ENCODE peak calls at places on chromosomes 7 and 10, in five cellular contexts. One of them, this sample, is unnamed.

GRCh38 chr7:115038158-115038557 is 116.3 kb downstream of the MDFIC start:
- DNase-seq in Panc1: no peak
- DNase-seq in left ventricle myocardium inferior: no peak
- DNase-seq in lung: no peak
- DNase-seq in CD8-positive, alpha-beta T cell: no peak
- DNase-seq in this sample: no peak

GRCh38 chr7:29019896-29020295 is 61.8 kb upstream of the TRIL start:
- DNase-seq in Panc1: no peak
- DNase-seq in left ventricle myocardium inferior: peak
- DNase-seq in lung: no peak
- DNase-seq in CD8-positive, alpha-beta T cell: no peak
- DNase-seq in this sample: no peak

GRCh38 chr7:32524631-32525030 is 29.3 kb downstream of the AVL9 start:
- DNase-seq in Panc1: no peak
- DNase-seq in left ventricle myocardium inferior: no peak
- DNase-seq in lung: no peak
- DNase-seq in CD8-positive, alpha-beta T cell: no peak
- DNase-seq in this sample: no peak

GRCh38 chr10:70378122-70378521 is 4.3 kb downstream of the LRRC20 start:
- DNase-seq in Panc1: peak
- DNase-seq in left ventricle myocardium inferior: no peak
- DNase-seq in lung: no peak
- DNase-seq in CD8-positive, alpha-beta T cell: no peak
- DNase-seq in this sample: no peak

GRCh38 chr7:1649751-1650326 is 20.2 kb upstream of the ELFN1 start:
- DNase-seq in Panc1: no peak
- DNase-seq in left ventricle myocardium inferior: peak
- DNase-seq in lung: no peak
- DNase-seq in CD8-positive, alpha-beta T cell: no peak
- DNase-seq in this sample: no peak

GRCh38 chr7:118517275-118517674 is 292.8 kb downstream of the ANKRD7 start:
- DNase-seq in Panc1: no peak
- DNase-seq in left ventricle myocardium inferior: no peak
- DNase-seq in lung: no peak
- DNase-seq in CD8-positive, alpha-beta T cell: no peak
- DNase-seq in this sample: no peak

GRCh38 chr7:24175603-24176002 is 108.4 kb upstream of the NPY start:
- DNase-seq in Panc1: no peak
- DNase-seq in left ventricle myocardium inferior: no peak
- DNase-seq in lung: no peak
- DNase-seq in CD8-positive, alpha-beta T cell: no peak
- DNase-seq in this sample: no peak

GRCh38 chr10:66180651-66181318 is 745.1 kb upstream of the LRRTM3 start:
- DNase-seq in Panc1: peak
- DNase-seq in left ventricle myocardium inferior: no peak
- DNase-seq in lung: no peak
- DNase-seq in CD8-positive, alpha-beta T cell: no peak
- DNase-seq in this sample: peak

GRCh38 chr10:17872191-17873091 is 63.3 kb downstream of the MRC1 start:
- DNase-seq in Panc1: peak
- DNase-seq in left ventricle myocardium inferior: no peak
- DNase-seq in lung: no peak
- DNase-seq in CD8-positive, alpha-beta T cell: no peak
- DNase-seq in this sample: no peak

GRCh38 chr10:103967433-103968142 is 648 bp downstream of the SLK start:
- DNase-seq in Panc1: no peak
- DNase-seq in left ventricle myocardium inferior: no peak
- DNase-seq in lung: no peak
- DNase-seq in CD8-positive, alpha-beta T cell: no peak
- DNase-seq in this sample: no peak

GRCh38 chr10:90872648-90873020 is 860 bp downstream of the RPP30 start:
- DNase-seq in Panc1: no peak
- DNase-seq in left ventricle myocardium inferior: no peak
- DNase-seq in lung: no peak
- DNase-seq in CD8-positive, alpha-beta T cell: no peak
- DNase-seq in this sample: no peak

GRCh38 chr10:132252412-132252811 is 55.3 kb downstream of the STK32C start:
- DNase-seq in Panc1: no peak
- DNase-seq in left ventricle myocardium inferior: no peak
- DNase-seq in lung: no peak
- DNase-seq in CD8-positive, alpha-beta T cell: no peak
- DNase-seq in this sample: no peak
- TF ChIP-seq CTCF in Panc1: no peak
- TF ChIP-seq CTCF in left ventricle myocardium inferior: no peak
- TF ChIP-seq CTCF in lung: no peak
- TF ChIP-seq CTCF in CD8-positive, alpha-beta T cell: no peak
- TF ChIP-seq CTCF in this sample: no peak

GRCh38 chr7:100829150-100829716 is 1.9 kb upstream of the EPHB4 start:
- DNase-seq in Panc1: no peak
- DNase-seq in left ventricle myocardium inferior: peak
- DNase-seq in lung: no peak
- DNase-seq in CD8-positive, alpha-beta T cell: no peak
- DNase-seq in this sample: peak

GRCh38 chr7:100825215-100825671 is 2.1 kb downstream of the EPHB4 start:
- DNase-seq in Panc1: no peak
- DNase-seq in left ventricle myocardium inferior: no peak
- DNase-seq in lung: no peak
- DNase-seq in CD8-positive, alpha-beta T cell: no peak
- DNase-seq in this sample: peak

GRCh38 chr7:100825760-100826545 is 1.4 kb downstream of the EPHB4 start:
- DNase-seq in Panc1: no peak
- DNase-seq in left ventricle myocardium inferior: no peak
- DNase-seq in lung: no peak
- DNase-seq in CD8-positive, alpha-beta T cell: no peak
- DNase-seq in this sample: peak

GRCh38 chr7:100826546-100827329 is 585 bp downstream of the EPHB4 start:
- DNase-seq in Panc1: no peak
- DNase-seq in left ventricle myocardium inferior: no peak
- DNase-seq in lung: no peak
- DNase-seq in CD8-positive, alpha-beta T cell: no peak
- DNase-seq in this sample: peak

DNA sequence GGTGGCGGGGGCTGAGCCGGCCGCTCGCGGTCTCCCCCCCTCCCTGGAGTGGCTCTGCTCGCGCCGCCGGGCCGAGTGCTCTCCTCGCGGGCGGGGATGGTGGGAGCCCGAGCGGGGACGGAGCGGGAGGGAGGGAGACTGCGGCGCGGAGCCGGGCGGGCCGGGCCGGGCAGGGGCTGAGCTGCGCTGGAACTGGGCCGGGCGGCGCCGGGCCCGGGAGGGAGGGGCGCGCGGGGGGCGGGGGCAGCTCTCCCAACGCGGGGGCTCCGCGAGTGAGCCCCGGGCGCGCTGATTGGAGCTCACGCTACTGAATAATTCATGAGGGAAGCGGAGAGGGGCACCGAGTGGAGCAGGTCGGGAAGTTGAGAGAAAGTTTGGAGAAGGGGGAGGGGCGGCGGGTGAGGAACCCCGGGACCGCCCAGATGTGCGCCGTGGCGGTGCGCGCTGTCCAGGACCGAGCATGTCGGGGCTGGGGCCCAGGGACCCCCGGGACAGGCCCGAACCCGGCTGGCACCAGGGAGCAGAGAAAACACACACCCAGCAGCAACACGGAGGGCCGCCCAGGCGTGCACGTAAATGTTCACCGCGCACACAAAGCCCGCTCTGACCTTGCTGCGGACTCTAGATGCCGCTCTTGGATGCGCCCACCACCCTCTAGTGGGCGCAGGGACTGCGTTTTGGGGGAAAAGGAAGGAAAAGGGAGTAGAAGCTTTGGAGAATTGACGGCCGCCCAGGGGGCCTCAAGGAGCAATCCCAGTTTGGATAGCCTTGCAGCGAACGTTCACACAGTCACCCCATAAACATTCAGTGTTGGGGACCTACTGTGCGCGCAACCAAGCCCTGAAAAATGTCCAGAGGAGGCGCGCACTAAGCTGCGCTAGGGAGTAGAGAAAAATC is at the start of gene EPHB4:
- DNase-seq in Panc1: no peak
- DNase-seq in left ventricle myocardium inferior: peak
- DNase-seq in lung: peak
- DNase-seq in CD8-positive, alpha-beta T cell: no peak
- DNase-seq in this sample: peak
- TF ChIP-seq CTCF in Panc1: no peak
- TF ChIP-seq CTCF in left ventricle myocardium inferior: peak
- TF ChIP-seq CTCF in lung: no peak
- TF ChIP-seq CTCF in CD8-positive, alpha-beta T cell: no peak
- TF ChIP-seq CTCF in this sample: peak

DNA sequence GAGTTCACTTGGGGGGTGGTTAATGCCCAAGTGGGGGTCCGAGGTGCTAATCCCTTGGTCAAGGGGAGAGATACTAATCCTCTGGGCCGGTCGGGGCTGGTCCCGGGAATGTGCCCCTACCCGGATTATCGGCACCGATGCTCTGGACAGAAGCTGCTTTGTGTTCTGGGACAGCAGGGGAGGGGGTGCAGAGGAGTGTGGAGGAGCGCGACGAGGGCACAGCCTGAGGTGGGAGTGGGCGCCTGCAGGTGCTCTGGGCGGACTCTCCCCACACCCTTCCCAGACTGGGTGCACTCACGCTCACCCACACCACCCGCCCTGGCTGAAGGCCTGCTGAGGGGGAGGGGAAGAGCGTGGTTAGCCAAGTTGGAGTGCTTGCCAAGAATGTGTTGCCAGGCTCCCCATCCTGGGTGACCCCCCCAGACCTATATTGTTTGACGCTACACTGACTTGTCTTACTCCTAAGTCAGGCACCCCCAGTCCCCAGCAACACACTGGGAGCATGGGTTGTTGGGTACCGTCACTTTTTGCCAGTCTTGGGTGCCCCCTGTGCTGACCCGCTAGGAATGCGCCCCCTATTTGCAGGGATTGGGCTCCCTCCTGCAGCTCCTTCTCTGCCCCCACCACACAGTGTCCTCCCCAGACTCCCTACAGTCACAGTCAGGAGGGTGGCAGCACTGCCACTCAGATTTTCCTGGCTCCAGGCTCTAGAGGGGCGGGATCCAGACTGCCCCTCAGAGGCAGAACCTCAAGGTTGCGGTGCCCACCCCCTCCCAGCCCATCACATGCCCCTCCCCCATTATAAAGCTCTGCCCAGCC is 1.2 kb downstream of the SLC4A2 start:
- DNase-seq in Panc1: no peak
- DNase-seq in left ventricle myocardium inferior: no peak
- DNase-seq in lung: no peak
- DNase-seq in CD8-positive, alpha-beta T cell: no peak
- DNase-seq in this sample: no peak
- TF ChIP-seq CTCF in Panc1: no peak
- TF ChIP-seq CTCF in left ventricle myocardium inferior: no peak
- TF ChIP-seq CTCF in lung: no peak
- TF ChIP-seq CTCF in CD8-positive, alpha-beta T cell: no peak
- TF ChIP-seq CTCF in this sample: peak

GRCh38 chr10:86291616-86292340 is 74.8 kb downstream of the GRID1 start:
- DNase-seq in Panc1: no peak
- DNase-seq in left ventricle myocardium inferior: no peak
- DNase-seq in lung: peak
- DNase-seq in CD8-positive, alpha-beta T cell: no peak
- DNase-seq in this sample: no peak
- TF ChIP-seq CTCF in Panc1: no peak
- TF ChIP-seq CTCF in left ventricle myocardium inferior: no peak
- TF ChIP-seq CTCF in lung: no peak
- TF ChIP-seq CTCF in CD8-positive, alpha-beta T cell: no peak
- TF ChIP-seq CTCF in this sample: peak

GRCh38 chr7:80047856-80048459 is 86.7 kb upstream of the GNAI1 start:
- DNase-seq in Panc1: no peak
- DNase-seq in left ventricle myocardium inferior: no peak
- DNase-seq in lung: no peak
- DNase-seq in CD8-positive, alpha-beta T cell: no peak
- DNase-seq in this sample: no peak
- TF ChIP-seq CTCF in Panc1: peak
- TF ChIP-seq CTCF in left ventricle myocardium inferior: peak
- TF ChIP-seq CTCF in lung: no peak
- TF ChIP-seq CTCF in CD8-positive, alpha-beta T cell: no peak
- TF ChIP-seq CTCF in this sample: peak

GRCh38 chr10:73910401-73910763 is 550 bp upstream of the PLAU start:
- DNase-seq in Panc1: no peak
- DNase-seq in left ventricle myocardium inferior: no peak
- DNase-seq in lung: no peak
- DNase-seq in CD8-positive, alpha-beta T cell: no peak
- DNase-seq in this sample: no peak
- TF ChIP-seq CTCF in Panc1: no peak
- TF ChIP-seq CTCF in left ventricle myocardium inferior: no peak
- TF ChIP-seq CTCF in lung: no peak
- TF ChIP-seq CTCF in CD8-positive, alpha-beta T cell: no peak
- TF ChIP-seq CTCF in this sample: no peak

GRCh38 chr10:132452216-132452650 is 55.2 kb downstream of the PWWP2B start:
- DNase-seq in Panc1: no peak
- DNase-seq in left ventricle myocardium inferior: no peak
- DNase-seq in lung: no peak
- DNase-seq in CD8-positive, alpha-beta T cell: no peak
- DNase-seq in this sample: no peak

GRCh38 chr10:132451506-132452215 is 54.7 kb downstream of the PWWP2B start:
- DNase-seq in Panc1: no peak
- DNase-seq in left ventricle myocardium inferior: no peak
- DNase-seq in lung: no peak
- DNase-seq in CD8-positive, alpha-beta T cell: no peak
- DNase-seq in this sample: no peak

GRCh38 chr10:132452651-132453469 is 55.9 kb downstream of the PWWP2B start:
- DNase-seq in Panc1: no peak
- DNase-seq in left ventricle myocardium inferior: peak
- DNase-seq in lung: peak
- DNase-seq in CD8-positive, alpha-beta T cell: peak
- DNase-seq in this sample: peak

GRCh38 chr10:132454296-132455198 is 57.5 kb downstream of the PWWP2B start:
- DNase-seq in Panc1: no peak
- DNase-seq in left ventricle myocardium inferior: no peak
- DNase-seq in lung: no peak
- DNase-seq in CD8-positive, alpha-beta T cell: no peak
- DNase-seq in this sample: no peak

DNA sequence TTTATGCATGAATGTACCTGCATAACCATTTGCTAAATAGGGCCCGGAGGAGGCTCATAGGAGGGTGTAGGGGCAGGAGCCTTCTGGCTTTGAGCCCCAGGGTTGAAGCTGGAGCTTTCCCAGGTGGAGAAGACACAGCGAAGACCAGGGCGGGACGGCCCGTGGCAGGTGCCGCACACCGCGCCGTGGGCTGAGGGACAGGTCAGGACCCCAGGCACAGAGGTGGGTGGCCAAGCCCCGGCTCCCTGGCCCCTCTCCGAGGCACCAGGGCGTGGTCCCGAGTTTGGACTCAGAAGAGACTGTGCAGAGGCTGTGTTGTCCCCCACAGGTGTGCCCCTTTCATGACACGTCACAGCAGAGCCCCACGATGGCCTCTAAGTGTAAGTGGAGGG is 56.5 kb downstream of the PWWP2B start:
- DNase-seq in Panc1: no peak
- DNase-seq in left ventricle myocardium inferior: no peak
- DNase-seq in lung: no peak
- DNase-seq in CD8-positive, alpha-beta T cell: no peak
- DNase-seq in this sample: no peak
- TF ChIP-seq CTCF in Panc1: peak
- TF ChIP-seq CTCF in left ventricle myocardium inferior: peak
- TF ChIP-seq CTCF in lung: no peak
- TF ChIP-seq CTCF in CD8-positive, alpha-beta T cell: no peak
- TF ChIP-seq CTCF in this sample: no peak

GRCh38 chr7:55144333-55144954 is 125.6 kb downstream of the EGFR start:
- DNase-seq in Panc1: no peak
- DNase-seq in left ventricle myocardium inferior: no peak
- DNase-seq in lung: no peak
- DNase-seq in CD8-positive, alpha-beta T cell: no peak
- DNase-seq in this sample: no peak
- TF ChIP-seq CTCF in Panc1: peak
- TF ChIP-seq CTCF in left ventricle myocardium inferior: peak
- TF ChIP-seq CTCF in lung: no peak
- TF ChIP-seq CTCF in CD8-positive, alpha-beta T cell: no peak
- TF ChIP-seq CTCF in this sample: peak

GRCh38 chr10:131142446-131143380 is 168.8 kb downstream of the TCERG1L start:
- DNase-seq in Panc1: no peak
- DNase-seq in left ventricle myocardium inferior: no peak
- DNase-seq in lung: no peak
- DNase-seq in CD8-positive, alpha-beta T cell: no peak
- DNase-seq in this sample: no peak
- TF ChIP-seq CTCF in Panc1: no peak
- TF ChIP-seq CTCF in left ventricle myocardium inferior: no peak
- TF ChIP-seq CTCF in lung: no peak
- TF ChIP-seq CTCF in CD8-positive, alpha-beta T cell: no peak
- TF ChIP-seq CTCF in this sample: no peak